ENCODE peak calls at places on chromosomes 11 and 22, in nine cellular contexts. One of them, this sample, is unnamed.

GRCh38 chr11:121328967-121329653 is 36.5 kb downstream of the SC5D start:
- DNase-seq in Right ventricle myocardium superior: no peak
- DNase-seq in CD8-positive, alpha-beta T cell: no peak
- DNase-seq in GM23248: no peak
- DNase-seq in islet precursor cell: no peak
- DNase-seq in head of caudate nucleus: no peak
- DNase-seq in endothelial cell: no peak
- DNase-seq in stimulated activated CD4-positive, alpha-beta T cell treated with anti-CD3 and anti-CD28 coated beads, Interleukin-4, amount 100 ng/mL, for 48 hours: no peak
- DNase-seq in heart right ventricle: no peak
- DNase-seq in this sample: no peak

GRCh38 chr11:15336016-15336415 is 221.3 kb downstream of the INSC start:
- DNase-seq in Right ventricle myocardium superior: no peak
- DNase-seq in CD8-positive, alpha-beta T cell: no peak
- DNase-seq in GM23248: no peak
- DNase-seq in islet precursor cell: no peak
- DNase-seq in head of caudate nucleus: no peak
- DNase-seq in endothelial cell: no peak
- DNase-seq in stimulated activated CD4-positive, alpha-beta T cell treated with anti-CD3 and anti-CD28 coated beads, Interleukin-4, amount 100 ng/mL, for 48 hours: no peak
- DNase-seq in heart right ventricle: no peak
- DNase-seq in this sample: no peak

GRCh38 chr11:45182902-45183301 is 36.5 kb downstream of the PRDM11 start:
- DNase-seq in Right ventricle myocardium superior: no peak
- DNase-seq in CD8-positive, alpha-beta T cell: no peak
- DNase-seq in GM23248: peak
- DNase-seq in islet precursor cell: peak
- DNase-seq in head of caudate nucleus: no peak
- DNase-seq in endothelial cell: peak
- DNase-seq in stimulated activated CD4-positive, alpha-beta T cell treated with anti-CD3 and anti-CD28 coated beads, Interleukin-4, amount 100 ng/mL, for 48 hours: no peak
- DNase-seq in heart right ventricle: no peak
- DNase-seq in this sample: no peak

GRCh38 chr11:79160786-79161403 is 279.9 kb downstream of the TENM4 start:
- DNase-seq in Right ventricle myocardium superior: no peak
- DNase-seq in CD8-positive, alpha-beta T cell: no peak
- DNase-seq in GM23248: peak
- DNase-seq in islet precursor cell: peak
- DNase-seq in head of caudate nucleus: no peak
- DNase-seq in endothelial cell: no peak
- DNase-seq in stimulated activated CD4-positive, alpha-beta T cell treated with anti-CD3 and anti-CD28 coated beads, Interleukin-4, amount 100 ng/mL, for 48 hours: no peak
- DNase-seq in heart right ventricle: no peak
- DNase-seq in this sample: no peak

GRCh38 chr22:29480512-29481264 is 670 bp downstream of the NEFH start:
- DNase-seq in Right ventricle myocardium superior: peak
- DNase-seq in CD8-positive, alpha-beta T cell: no peak
- DNase-seq in GM23248: peak
- DNase-seq in islet precursor cell: peak
- DNase-seq in head of caudate nucleus: peak
- DNase-seq in endothelial cell: peak
- DNase-seq in stimulated activated CD4-positive, alpha-beta T cell treated with anti-CD3 and anti-CD28 coated beads, Interleukin-4, amount 100 ng/mL, for 48 hours: peak
- DNase-seq in heart right ventricle: no peak
- DNase-seq in this sample: no peak

GRCh38 chr22:50267591-50268390 is 2.4 kb downstream of the MAPK11 start:
- DNase-seq in Right ventricle myocardium superior: peak
- DNase-seq in CD8-positive, alpha-beta T cell: peak
- DNase-seq in GM23248: peak
- DNase-seq in islet precursor cell: peak
- DNase-seq in head of caudate nucleus: peak
- DNase-seq in endothelial cell: peak
- DNase-seq in stimulated activated CD4-positive, alpha-beta T cell treated with anti-CD3 and anti-CD28 coated beads, Interleukin-4, amount 100 ng/mL, for 48 hours: peak
- DNase-seq in heart right ventricle: peak
- DNase-seq in this sample: no peak

GRCh38 chr11:87712802-87713202 is 462.4 kb downstream of the RAB38 start:
- DNase-seq in Right ventricle myocardium superior: no peak
- DNase-seq in CD8-positive, alpha-beta T cell: no peak
- DNase-seq in GM23248: no peak
- DNase-seq in islet precursor cell: no peak
- DNase-seq in head of caudate nucleus: no peak
- DNase-seq in endothelial cell: no peak
- DNase-seq in stimulated activated CD4-positive, alpha-beta T cell treated with anti-CD3 and anti-CD28 coated beads, Interleukin-4, amount 100 ng/mL, for 48 hours: no peak
- DNase-seq in heart right ventricle: no peak
- DNase-seq in this sample: no peak

GRCh38 chr22:36383110-36383581 is 4.6 kb downstream of the MYH9 start:
- DNase-seq in Right ventricle myocardium superior: no peak
- DNase-seq in CD8-positive, alpha-beta T cell: peak
- DNase-seq in GM23248: peak
- DNase-seq in islet precursor cell: peak
- DNase-seq in head of caudate nucleus: no peak
- DNase-seq in endothelial cell: no peak
- DNase-seq in stimulated activated CD4-positive, alpha-beta T cell treated with anti-CD3 and anti-CD28 coated beads, Interleukin-4, amount 100 ng/mL, for 48 hours: peak
- DNase-seq in heart right ventricle: no peak
- DNase-seq in this sample: no peak

GRCh38 chr11:71452354-71453020 is 516 bp upstream of the NADSYN1 start:
- DNase-seq in Right ventricle myocardium superior: peak
- DNase-seq in CD8-positive, alpha-beta T cell: peak
- DNase-seq in GM23248: peak
- DNase-seq in islet precursor cell: no peak
- DNase-seq in head of caudate nucleus: peak
- DNase-seq in endothelial cell: peak
- DNase-seq in stimulated activated CD4-positive, alpha-beta T cell treated with anti-CD3 and anti-CD28 coated beads, Interleukin-4, amount 100 ng/mL, for 48 hours: peak
- DNase-seq in heart right ventricle: peak
- DNase-seq in this sample: peak

GRCh38 chr22:50630376-50630775 is 2.4 kb upstream of the ARSA start:
- DNase-seq in Right ventricle myocardium superior: no peak
- DNase-seq in CD8-positive, alpha-beta T cell: no peak
- DNase-seq in GM23248: no peak
- DNase-seq in islet precursor cell: no peak
- DNase-seq in head of caudate nucleus: no peak
- DNase-seq in endothelial cell: no peak
- DNase-seq in stimulated activated CD4-positive, alpha-beta T cell treated with anti-CD3 and anti-CD28 coated beads, Interleukin-4, amount 100 ng/mL, for 48 hours: no peak
- DNase-seq in heart right ventricle: no peak
- DNase-seq in this sample: no peak

GRCh38 chr11:114400974-114401223 is 433 bp downstream of the RBM7 start:
- DNase-seq in Right ventricle myocardium superior: no peak
- DNase-seq in CD8-positive, alpha-beta T cell: no peak
- DNase-seq in GM23248: no peak
- DNase-seq in islet precursor cell: no peak
- DNase-seq in head of caudate nucleus: no peak
- DNase-seq in endothelial cell: no peak
- DNase-seq in stimulated activated CD4-positive, alpha-beta T cell treated with anti-CD3 and anti-CD28 coated beads, Interleukin-4, amount 100 ng/mL, for 48 hours: no peak
- DNase-seq in heart right ventricle: no peak
- DNase-seq in this sample: no peak

GRCh38 chr11:122150484-122151124 is 34.6 kb upstream of the BLID start:
- DNase-seq in Right ventricle myocardium superior: no peak
- DNase-seq in CD8-positive, alpha-beta T cell: no peak
- DNase-seq in GM23248: no peak
- DNase-seq in islet precursor cell: no peak
- DNase-seq in head of caudate nucleus: no peak
- DNase-seq in endothelial cell: no peak
- DNase-seq in stimulated activated CD4-positive, alpha-beta T cell treated with anti-CD3 and anti-CD28 coated beads, Interleukin-4, amount 100 ng/mL, for 48 hours: no peak
- DNase-seq in heart right ventricle: no peak
- DNase-seq in this sample: no peak

GRCh38 chr22:38953577-38954413 is 3.6 kb upstream of the APOBEC3A start:
- DNase-seq in Right ventricle myocardium superior: no peak
- DNase-seq in CD8-positive, alpha-beta T cell: peak
- DNase-seq in GM23248: peak
- DNase-seq in islet precursor cell: peak
- DNase-seq in head of caudate nucleus: no peak
- DNase-seq in endothelial cell: no peak
- DNase-seq in stimulated activated CD4-positive, alpha-beta T cell treated with anti-CD3 and anti-CD28 coated beads, Interleukin-4, amount 100 ng/mL, for 48 hours: peak
- DNase-seq in heart right ventricle: no peak
- DNase-seq in this sample: no peak

GRCh38 chr22:37343863-37344734 is 61.8 kb downstream of the CYTH4 start:
- DNase-seq in Right ventricle myocardium superior: no peak
- DNase-seq in CD8-positive, alpha-beta T cell: no peak
- DNase-seq in GM23248: no peak
- DNase-seq in islet precursor cell: no peak
- DNase-seq in head of caudate nucleus: no peak
- DNase-seq in endothelial cell: no peak
- DNase-seq in stimulated activated CD4-positive, alpha-beta T cell treated with anti-CD3 and anti-CD28 coated beads, Interleukin-4, amount 100 ng/mL, for 48 hours: no peak
- DNase-seq in heart right ventricle: no peak
- DNase-seq in this sample: no peak

GRCh38 chr11:35289821-35290220 is 129.5 kb downstream of the SLC1A2 start:
- DNase-seq in Right ventricle myocardium superior: no peak
- DNase-seq in CD8-positive, alpha-beta T cell: no peak
- DNase-seq in GM23248: peak
- DNase-seq in islet precursor cell: no peak
- DNase-seq in head of caudate nucleus: no peak
- DNase-seq in endothelial cell: no peak
- DNase-seq in stimulated activated CD4-positive, alpha-beta T cell treated with anti-CD3 and anti-CD28 coated beads, Interleukin-4, amount 100 ng/mL, for 48 hours: no peak
- DNase-seq in heart right ventricle: no peak
- DNase-seq in this sample: no peak

GRCh38 chr11:69540118-69541000 is 58.9 kb downstream of the LINC01488 start:
- DNase-seq in Right ventricle myocardium superior: peak
- DNase-seq in CD8-positive, alpha-beta T cell: no peak
- DNase-seq in GM23248: no peak
- DNase-seq in islet precursor cell: peak
- DNase-seq in head of caudate nucleus: peak
- DNase-seq in endothelial cell: no peak
- DNase-seq in stimulated activated CD4-positive, alpha-beta T cell treated with anti-CD3 and anti-CD28 coated beads, Interleukin-4, amount 100 ng/mL, for 48 hours: no peak
- DNase-seq in heart right ventricle: peak
- DNase-seq in this sample: no peak

GRCh38 chr11:74754507-74755255 is 6.0 kb downstream of the RNF169 start:
- DNase-seq in Right ventricle myocardium superior: no peak
- DNase-seq in CD8-positive, alpha-beta T cell: no peak
- DNase-seq in GM23248: peak
- DNase-seq in islet precursor cell: no peak
- DNase-seq in head of caudate nucleus: no peak
- DNase-seq in endothelial cell: no peak
- DNase-seq in stimulated activated CD4-positive, alpha-beta T cell treated with anti-CD3 and anti-CD28 coated beads, Interleukin-4, amount 100 ng/mL, for 48 hours: no peak
- DNase-seq in heart right ventricle: no peak
- DNase-seq in this sample: no peak

GRCh38 chr11:27582686-27583085 is 76.1 kb upstream of the LIN7C start:
- DNase-seq in Right ventricle myocardium superior: no peak
- DNase-seq in CD8-positive, alpha-beta T cell: no peak
- DNase-seq in GM23248: no peak
- DNase-seq in islet precursor cell: no peak
- DNase-seq in head of caudate nucleus: no peak
- DNase-seq in endothelial cell: no peak
- DNase-seq in stimulated activated CD4-positive, alpha-beta T cell treated with anti-CD3 and anti-CD28 coated beads, Interleukin-4, amount 100 ng/mL, for 48 hours: no peak
- DNase-seq in heart right ventricle: no peak
- DNase-seq in this sample: no peak

GRCh38 chr11:4455439-4455838 is 6.3 kb downstream of the OR52K2 start:
- DNase-seq in Right ventricle myocardium superior: no peak
- DNase-seq in CD8-positive, alpha-beta T cell: no peak
- DNase-seq in GM23248: no peak
- DNase-seq in islet precursor cell: no peak
- DNase-seq in head of caudate nucleus: no peak
- DNase-seq in endothelial cell: no peak
- DNase-seq in stimulated activated CD4-positive, alpha-beta T cell treated with anti-CD3 and anti-CD28 coated beads, Interleukin-4, amount 100 ng/mL, for 48 hours: no peak
- DNase-seq in heart right ventricle: peak
- DNase-seq in this sample: no peak

GRCh38 chr11:1907955-1908354 is 11.5 kb upstream of the TNNT3 start:
- DNase-seq in Right ventricle myocardium superior: no peak
- DNase-seq in CD8-positive, alpha-beta T cell: no peak
- DNase-seq in GM23248: no peak
- DNase-seq in islet precursor cell: no peak
- DNase-seq in head of caudate nucleus: no peak
- DNase-seq in endothelial cell: no peak
- DNase-seq in stimulated activated CD4-positive, alpha-beta T cell treated with anti-CD3 and anti-CD28 coated beads, Interleukin-4, amount 100 ng/mL, for 48 hours: no peak
- DNase-seq in heart right ventricle: no peak
- DNase-seq in this sample: no peak

GRCh38 chr22:50572965-50573364 is 5.3 kb downstream of the CPT1B start:
- DNase-seq in Right ventricle myocardium superior: peak
- DNase-seq in CD8-positive, alpha-beta T cell: no peak
- DNase-seq in GM23248: no peak
- DNase-seq in islet precursor cell: no peak
- DNase-seq in head of caudate nucleus: no peak
- DNase-seq in endothelial cell: no peak
- DNase-seq in stimulated activated CD4-positive, alpha-beta T cell treated with anti-CD3 and anti-CD28 coated beads, Interleukin-4, amount 100 ng/mL, for 48 hours: no peak
- DNase-seq in heart right ventricle: no peak
- DNase-seq in this sample: no peak

GRCh38 chr22:31883989-31884388 is 60.3 kb upstream of the YWHAH start:
- DNase-seq in Right ventricle myocardium superior: no peak
- DNase-seq in CD8-positive, alpha-beta T cell: no peak
- DNase-seq in GM23248: no peak
- DNase-seq in islet precursor cell: no peak
- DNase-seq in head of caudate nucleus: no peak
- DNase-seq in endothelial cell: no peak
- DNase-seq in stimulated activated CD4-positive, alpha-beta T cell treated with anti-CD3 and anti-CD28 coated beads, Interleukin-4, amount 100 ng/mL, for 48 hours: no peak
- DNase-seq in heart right ventricle: no peak
- DNase-seq in this sample: no peak

GRCh38 chr11:12777208-12777874 is 103.1 kb downstream of the TEAD1 start:
- DNase-seq in Right ventricle myocardium superior: no peak
- DNase-seq in CD8-positive, alpha-beta T cell: no peak
- DNase-seq in GM23248: peak
- DNase-seq in islet precursor cell: no peak
- DNase-seq in head of caudate nucleus: no peak
- DNase-seq in endothelial cell: no peak
- DNase-seq in stimulated activated CD4-positive, alpha-beta T cell treated with anti-CD3 and anti-CD28 coated beads, Interleukin-4, amount 100 ng/mL, for 48 hours: no peak
- DNase-seq in heart right ventricle: no peak
- DNase-seq in this sample: no peak

GRCh38 chr11:86670179-86670578 is 2.2 kb downstream of the ME3 start:
- DNase-seq in Right ventricle myocardium superior: no peak
- DNase-seq in CD8-positive, alpha-beta T cell: no peak
- DNase-seq in GM23248: no peak
- DNase-seq in islet precursor cell: no peak
- DNase-seq in head of caudate nucleus: no peak
- DNase-seq in endothelial cell: no peak
- DNase-seq in stimulated activated CD4-positive, alpha-beta T cell treated with anti-CD3 and anti-CD28 coated beads, Interleukin-4, amount 100 ng/mL, for 48 hours: no peak
- DNase-seq in heart right ventricle: no peak
- DNase-seq in this sample: no peak

GRCh38 chr11:67374571-67375276 is 1.3 kb upstream of the CLCF1 start:
- DNase-seq in Right ventricle myocardium superior: no peak
- DNase-seq in CD8-positive, alpha-beta T cell: no peak
- DNase-seq in GM23248: peak
- DNase-seq in islet precursor cell: no peak
- DNase-seq in head of caudate nucleus: no peak
- DNase-seq in endothelial cell: no peak
- DNase-seq in stimulated activated CD4-positive, alpha-beta T cell treated with anti-CD3 and anti-CD28 coated beads, Interleukin-4, amount 100 ng/mL, for 48 hours: no peak
- DNase-seq in heart right ventricle: no peak
- DNase-seq in this sample: no peak

GRCh38 chr11:126613272-126613671 is 257.8 kb downstream of the ST3GAL4 start:
- DNase-seq in Right ventricle myocardium superior: no peak
- DNase-seq in CD8-positive, alpha-beta T cell: no peak
- DNase-seq in GM23248: no peak
- DNase-seq in islet precursor cell: no peak
- DNase-seq in head of caudate nucleus: no peak
- DNase-seq in endothelial cell: no peak
- DNase-seq in stimulated activated CD4-positive, alpha-beta T cell treated with anti-CD3 and anti-CD28 coated beads, Interleukin-4, amount 100 ng/mL, for 48 hours: no peak
- DNase-seq in heart right ventricle: no peak
- DNase-seq in this sample: no peak

GRCh38 chr11:22177186-22177585 is 15.7 kb upstream of the ANO5 start:
- DNase-seq in Right ventricle myocardium superior: no peak
- DNase-seq in CD8-positive, alpha-beta T cell: no peak
- DNase-seq in GM23248: no peak
- DNase-seq in islet precursor cell: no peak
- DNase-seq in head of caudate nucleus: no peak
- DNase-seq in endothelial cell: no peak
- DNase-seq in stimulated activated CD4-positive, alpha-beta T cell treated with anti-CD3 and anti-CD28 coated beads, Interleukin-4, amount 100 ng/mL, for 48 hours: no peak
- DNase-seq in heart right ventricle: no peak
- DNase-seq in this sample: no peak

GRCh38 chr11:3165152-3165705 is at the start of gene OSBPL5:
- DNase-seq in Right ventricle myocardium superior: peak
- DNase-seq in CD8-positive, alpha-beta T cell: peak
- DNase-seq in GM23248: peak
- DNase-seq in islet precursor cell: peak
- DNase-seq in head of caudate nucleus: peak
- DNase-seq in endothelial cell: peak
- DNase-seq in stimulated activated CD4-positive, alpha-beta T cell treated with anti-CD3 and anti-CD28 coated beads, Interleukin-4, amount 100 ng/mL, for 48 hours: peak
- DNase-seq in heart right ventricle: peak
- DNase-seq in this sample: no peak

GRCh38 chr11:94396282-94396681 is 4.9 kb downstream of the GPR83 start:
- DNase-seq in Right ventricle myocardium superior: no peak
- DNase-seq in CD8-positive, alpha-beta T cell: no peak
- DNase-seq in GM23248: no peak
- DNase-seq in islet precursor cell: no peak
- DNase-seq in head of caudate nucleus: no peak
- DNase-seq in endothelial cell: no peak
- DNase-seq in stimulated activated CD4-positive, alpha-beta T cell treated with anti-CD3 and anti-CD28 coated beads, Interleukin-4, amount 100 ng/mL, for 48 hours: no peak
- DNase-seq in heart right ventricle: no peak
- DNase-seq in this sample: no peak

GRCh38 chr11:2870955-2871720 is 14.4 kb downstream of the CDKN1C start:
- DNase-seq in Right ventricle myocardium superior: no peak
- DNase-seq in CD8-positive, alpha-beta T cell: no peak
- DNase-seq in GM23248: no peak
- DNase-seq in islet precursor cell: no peak
- DNase-seq in head of caudate nucleus: no peak
- DNase-seq in endothelial cell: no peak
- DNase-seq in stimulated activated CD4-positive, alpha-beta T cell treated with anti-CD3 and anti-CD28 coated beads, Interleukin-4, amount 100 ng/mL, for 48 hours: no peak
- DNase-seq in heart right ventricle: no peak
- DNase-seq in this sample: no peak